ENCODE peak calls at places on chromosome 11, in four cellular contexts. One of them, this sample, is unnamed.
A peak's percentile ranks its signal among the peaks of the same experiment; 100 is the strongest.

GRCh38 chr11:44313701-44314489 is 4.0 kb upstream of the ALX4 start:
- DNase-seq in gastrocnemius medialis: no peak
- DNase-seq in fibroblast of lung: no peak
- DNase-seq in psoas muscle: no peak
- DNase-seq in this sample: no peak

GRCh38 chr11:121508449-121508848 is 55.7 kb upstream of the SORL1-AS1 start:
- DNase-seq in gastrocnemius medialis: no peak
- DNase-seq in fibroblast of lung: no peak
- DNase-seq in psoas muscle: no peak
- DNase-seq in this sample: no peak

GRCh38 chr11:3617990-3618389 is 23.8 kb downstream of the ART5 start:
- DNase-seq in gastrocnemius medialis: no peak
- DNase-seq in psoas muscle: no peak
- DNase-seq in fibroblast of lung: no peak
- DNase-seq in this sample: no peak

GRCh38 chr11:122097419-122098001 is 18.5 kb downstream of the BLID start:
- DNase-seq in gastrocnemius medialis: no peak
- DNase-seq in psoas muscle: no peak
- DNase-seq in fibroblast of lung: peak; percentile 76
- DNase-seq in this sample: no peak

GRCh38 chr11:125153837-125154236 is 10.7 kb upstream of the PKNOX2 start:
- DNase-seq in gastrocnemius medialis: no peak
- DNase-seq in psoas muscle: no peak
- DNase-seq in fibroblast of lung: no peak
- DNase-seq in this sample: no peak

GRCh38 chr11:45507916-45508315 is 157.5 kb downstream of the CHST1 start:
- DNase-seq in gastrocnemius medialis: no peak
- DNase-seq in fibroblast of lung: no peak
- DNase-seq in psoas muscle: no peak
- DNase-seq in this sample: no peak

GRCh38 chr11:72222106-72222891 is 2.3 kb upstream of the INPPL1 start:
- DNase-seq in fibroblast of lung: no peak
- DNase-seq in gastrocnemius medialis: peak; percentile 12
- DNase-seq in psoas muscle: no peak
- DNase-seq in this sample: no peak

GRCh38 chr11:66115638-66116410 is 45.8 kb downstream of the PACS1 start:
- DNase-seq in fibroblast of lung: peak; percentile 72
- DNase-seq in psoas muscle: no peak
- DNase-seq in gastrocnemius medialis: no peak
- DNase-seq in this sample: peak; percentile 54

GRCh38 chr11:11454671-11455223 is 101.7 kb upstream of the CSNK2A3 start:
- DNase-seq in psoas muscle: no peak
- DNase-seq in fibroblast of lung: no peak
- DNase-seq in gastrocnemius medialis: no peak
- DNase-seq in this sample: no peak

GRCh38 chr11:68552542-68552941 is 92.0 kb downstream of the PPP6R3 start:
- DNase-seq in fibroblast of lung: no peak
- DNase-seq in psoas muscle: no peak
- DNase-seq in gastrocnemius medialis: no peak
- DNase-seq in this sample: no peak

GRCh38 chr11:93526058-93526633 is 17.0 kb downstream of the SMCO4 start:
- DNase-seq in psoas muscle: no peak
- DNase-seq in fibroblast of lung: no peak
- DNase-seq in gastrocnemius medialis: no peak
- DNase-seq in this sample: no peak

GRCh38 chr11:61816736-61817455 is at the start of gene FADS1:
- DNase-seq in gastrocnemius medialis: peak; percentile 79
- DNase-seq in fibroblast of lung: peak; percentile 94
- DNase-seq in psoas muscle: peak; percentile 91
- DNase-seq in this sample: peak; percentile 79

GRCh38 chr11:114928260-114928870 is 250.0 kb downstream of the NXPE2 start:
- DNase-seq in psoas muscle: no peak
- DNase-seq in fibroblast of lung: no peak
- DNase-seq in gastrocnemius medialis: no peak
- DNase-seq in this sample: no peak

GRCh38 chr11:118699508-118700220 is 20.2 kb upstream of the TREH start:
- DNase-seq in gastrocnemius medialis: no peak
- DNase-seq in fibroblast of lung: no peak
- DNase-seq in psoas muscle: no peak
- DNase-seq in this sample: peak; percentile 86

GRCh38 chr11:75314771-75315438 is 36.6 kb downstream of the ARRB1 start:
- DNase-seq in fibroblast of lung: no peak
- DNase-seq in gastrocnemius medialis: no peak
- DNase-seq in psoas muscle: peak; percentile 47
- DNase-seq in this sample: no peak

GRCh38 chr11:45163956-45164575 is 17.6 kb downstream of the PRDM11 start:
- DNase-seq in psoas muscle: no peak
- DNase-seq in fibroblast of lung: peak; percentile 60
- DNase-seq in gastrocnemius medialis: no peak
- DNase-seq in this sample: no peak

GRCh38 chr11:50102916-50103315 is 70.2 kb downstream of the OR4C45 start:
- DNase-seq in psoas muscle: no peak
- DNase-seq in gastrocnemius medialis: no peak
- DNase-seq in fibroblast of lung: no peak
- DNase-seq in this sample: no peak

GRCh38 chr11:113862430-113862829 is 12.9 kb downstream of the USP28 start:
- DNase-seq in gastrocnemius medialis: no peak
- DNase-seq in fibroblast of lung: peak; percentile 59
- DNase-seq in psoas muscle: no peak
- DNase-seq in this sample: no peak

GRCh38 chr11:25734592-25735211 is 597.2 kb upstream of the ANO3 start:
- DNase-seq in psoas muscle: no peak
- DNase-seq in gastrocnemius medialis: no peak
- DNase-seq in fibroblast of lung: peak; percentile 22
- DNase-seq in this sample: no peak

GRCh38 chr11:3161309-3161708 is 3.8 kb downstream of the OSBPL5 start:
- DNase-seq in psoas muscle: peak; percentile 49
- DNase-seq in gastrocnemius medialis: peak; percentile 17
- DNase-seq in fibroblast of lung: no peak
- DNase-seq in this sample: no peak

GRCh38 chr11:67648140-67648795 is 2.3 kb downstream of the ACY3 start:
- DNase-seq in fibroblast of lung: no peak
- DNase-seq in gastrocnemius medialis: no peak
- DNase-seq in psoas muscle: no peak
- DNase-seq in this sample: peak; percentile 30

GRCh38 chr11:125941606-125942275 is 4.1 kb upstream of the VSIG10L2 start:
- DNase-seq in gastrocnemius medialis: peak; percentile 26
- DNase-seq in psoas muscle: peak; percentile 74
- DNase-seq in fibroblast of lung: peak; percentile 10
- DNase-seq in this sample: no peak

GRCh38 chr11:71250512-71251158 is 1.7 kb downstream of the SHANK2 start:
- DNase-seq in gastrocnemius medialis: no peak
- DNase-seq in fibroblast of lung: no peak
- DNase-seq in psoas muscle: no peak
- DNase-seq in this sample: no peak

GRCh38 chr11:119316017-119316728 is 757 bp downstream of the MCAM start:
- DNase-seq in psoas muscle: peak; percentile 76
- DNase-seq in fibroblast of lung: peak; percentile 20
- DNase-seq in gastrocnemius medialis: no peak
- DNase-seq in this sample: no peak

GRCh38 chr11:10366568-10367331 is 61.9 kb downstream of the ADM start:
- DNase-seq in psoas muscle: peak; percentile 88
- DNase-seq in gastrocnemius medialis: peak; percentile 84
- DNase-seq in fibroblast of lung: peak; percentile 84
- DNase-seq in this sample: peak; percentile 35

GRCh38 chr11:72140661-72141060 is 5.1 kb downstream of the FOLR3 start:
- DNase-seq in fibroblast of lung: no peak
- DNase-seq in gastrocnemius medialis: no peak
- DNase-seq in psoas muscle: no peak
- DNase-seq in this sample: no peak

GRCh38 chr11:96954587-96954986 is 564.8 kb downstream of the JRKL start:
- DNase-seq in gastrocnemius medialis: no peak
- DNase-seq in psoas muscle: no peak
- DNase-seq in fibroblast of lung: no peak
- DNase-seq in this sample: no peak

GRCh38 chr11:12042215-12042676 is 33.8 kb upstream of the DKK3 start:
- DNase-seq in psoas muscle: no peak
- DNase-seq in gastrocnemius medialis: no peak
- DNase-seq in fibroblast of lung: peak; percentile 98
- DNase-seq in this sample: no peak

GRCh38 chr11:84541711-84542340 is 1085.3 kb downstream of the DLG2 start:
- DNase-seq in psoas muscle: no peak
- DNase-seq in fibroblast of lung: peak; percentile 73
- DNase-seq in gastrocnemius medialis: no peak
- DNase-seq in this sample: no peak

GRCh38 chr11:130246270-130246669 is 68.4 kb downstream of the ZBTB44 start:
- DNase-seq in fibroblast of lung: no peak
- DNase-seq in psoas muscle: no peak
- DNase-seq in gastrocnemius medialis: no peak
- DNase-seq in this sample: no peak

GRCh38 chr11:36265793-36266628 is 23.2 kb downstream of the COMMD9 start:
- DNase-seq in psoas muscle: peak; percentile 74
- DNase-seq in gastrocnemius medialis: no peak
- DNase-seq in fibroblast of lung: peak; percentile 17
- DNase-seq in this sample: peak; percentile 34

GRCh38 chr11:71212871-71213559 is 39.4 kb downstream of the SHANK2 start:
- DNase-seq in psoas muscle: peak; percentile 26
- DNase-seq in gastrocnemius medialis: no peak
- DNase-seq in fibroblast of lung: no peak
- DNase-seq in this sample: no peak

GRCh38 chr11:112635338-112635737 is 325.9 kb upstream of the NCAM1 start:
- DNase-seq in fibroblast of lung: no peak
- DNase-seq in gastrocnemius medialis: no peak
- DNase-seq in psoas muscle: no peak
- DNase-seq in this sample: no peak

GRCh38 chr11:46485852-46486443 is 94.4 kb upstream of the CHRM4 start:
- DNase-seq in psoas muscle: no peak
- DNase-seq in fibroblast of lung: no peak
- DNase-seq in gastrocnemius medialis: no peak
- DNase-seq in this sample: no peak

GRCh38 chr11:31493235-31493634 is 16.2 kb downstream of the IMMP1L start:
- DNase-seq in fibroblast of lung: no peak
- DNase-seq in gastrocnemius medialis: no peak
- DNase-seq in psoas muscle: no peak
- DNase-seq in this sample: no peak

GRCh38 chr11:57481915-57482781 is 21.8 kb downstream of the RTN4RL2 start:
- DNase-seq in fibroblast of lung: no peak
- DNase-seq in gastrocnemius medialis: no peak
- DNase-seq in psoas muscle: no peak
- DNase-seq in this sample: no peak

GRCh38 chr11:79179087-79179486 is 261.7 kb downstream of the TENM4 start:
- DNase-seq in fibroblast of lung: peak; percentile 10
- DNase-seq in gastrocnemius medialis: no peak
- DNase-seq in psoas muscle: no peak
- DNase-seq in this sample: no peak

GRCh38 chr11:36558511-36559413 is 9.0 kb upstream of the RAG1 start:
- DNase-seq in gastrocnemius medialis: no peak
- DNase-seq in fibroblast of lung: no peak
- DNase-seq in psoas muscle: no peak
- DNase-seq in this sample: peak; percentile 44

GRCh38 chr11:31972623-31973022 is 118.3 kb upstream of the RCN1 start:
- DNase-seq in psoas muscle: no peak
- DNase-seq in gastrocnemius medialis: no peak
- DNase-seq in fibroblast of lung: no peak
- DNase-seq in this sample: no peak

DNA sequence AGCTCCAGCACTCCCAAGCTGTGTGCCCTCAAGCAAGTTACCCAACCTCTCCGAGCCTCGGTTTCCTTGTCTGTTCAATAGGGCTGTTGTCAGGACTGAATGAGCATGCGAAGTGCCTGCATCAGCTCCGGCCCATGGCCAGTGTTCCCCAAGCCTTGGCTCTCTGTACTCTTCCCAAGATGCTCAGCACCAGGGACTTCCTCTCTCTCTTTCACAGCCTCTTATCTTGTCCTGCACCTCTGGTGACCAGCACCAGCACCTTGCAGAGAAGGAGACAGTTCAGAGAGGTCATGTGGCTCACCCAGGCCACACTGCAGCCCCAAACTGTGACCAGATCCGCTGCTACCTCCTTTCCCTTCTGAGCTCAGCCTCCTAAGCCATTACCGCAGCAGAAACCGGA is 120.3 kb upstream of the ANO1 start:
- DNase-seq in psoas muscle: no peak
- DNase-seq in gastrocnemius medialis: no peak
- DNase-seq in fibroblast of lung: no peak
- DNase-seq in this sample: no peak
- H3K9me3 ChIP-seq in psoas muscle: no peaks in the 10 kb centered on the region
- H3K9me3 ChIP-seq in gastrocnemius medialis: no peaks in the 10 kb centered on the region
- H3K9me3 ChIP-seq in fibroblast of lung: no peaks in the 10 kb centered on the region
- H3K9me3 ChIP-seq in this sample: no peaks in the 10 kb centered on the region

GRCh38 chr11:95792700-95793099 is 2.4 kb downstream of the CEP57 start:
- DNase-seq in psoas muscle: no peak
- DNase-seq in fibroblast of lung: no peak
- DNase-seq in gastrocnemius medialis: no peak
- DNase-seq in this sample: no peak
- H3K4me3 ChIP-seq in psoas muscle: no peak overlapping the region
- H3K4me3 ChIP-seq in fibroblast of lung: no peak overlapping the region
- H3K4me3 ChIP-seq in gastrocnemius medialis: no peak overlapping the region
- H3K4me3 ChIP-seq in this sample: no peak overlapping the region

GRCh38 chr11:77068461-77069335 is 1.9 kb downstream of the CAPN5 start:
- DNase-seq in psoas muscle: no peak
- DNase-seq in gastrocnemius medialis: no peak
- DNase-seq in fibroblast of lung: no peak
- DNase-seq in this sample: no peak
- H3K4me1 ChIP-seq in psoas muscle: no peaks in the 10 kb centered on the region
- H3K4me1 ChIP-seq in gastrocnemius medialis: peaks cover 12% of the 10 kb centered on the region
- H3K4me1 ChIP-seq in fibroblast of lung: peaks cover 32% of the 10 kb centered on the region
- H3K4me1 ChIP-seq in this sample: peaks cover 31% of the 10 kb centered on the region

GRCh38 chr11:28090052-28090749 is 17.8 kb downstream of the KIF18A start:
- DNase-seq in psoas muscle: no peak
- DNase-seq in gastrocnemius medialis: no peak
- DNase-seq in fibroblast of lung: peak; percentile 73
- DNase-seq in this sample: no peak

GRCh38 chr11:28083118-28083517 is 24.8 kb downstream of the KIF18A start:
- DNase-seq in fibroblast of lung: no peak
- DNase-seq in gastrocnemius medialis: no peak
- DNase-seq in psoas muscle: no peak
- DNase-seq in this sample: no peak

GRCh38 chr11:28089378-28089777 is 18.6 kb downstream of the KIF18A start:
- DNase-seq in fibroblast of lung: peak; percentile 32
- DNase-seq in psoas muscle: no peak
- DNase-seq in gastrocnemius medialis: no peak
- DNase-seq in this sample: no peak

GRCh38 chr11:28086569-28086968 is 21.4 kb downstream of the KIF18A start:
- DNase-seq in gastrocnemius medialis: no peak
- DNase-seq in fibroblast of lung: peak; percentile 75
- DNase-seq in psoas muscle: no peak
- DNase-seq in this sample: no peak
- H3K9me3 ChIP-seq in gastrocnemius medialis: no peaks in the 10 kb centered on the region
- H3K9me3 ChIP-seq in fibroblast of lung: no peaks in the 10 kb centered on the region
- H3K9me3 ChIP-seq in psoas muscle: no peaks in the 10 kb centered on the region
- H3K9me3 ChIP-seq in this sample: no peaks in the 10 kb centered on the region

This sample was measured in CD4-positive, alpha-beta memory T cell.